ENCODE peak calls at places on chromosomes 3 and 15, in ten cellular contexts. One of them, this sample, is unnamed.

GRCh38 chr15:53746101-53746500 is 13.4 kb downstream of the WDR72 start:
- DNase-seq in SW 1271: no peak
- DNase-seq in NCI-H2081: no peak
- DNase-seq in fibroblast of the aortic adventitia: no peak
- DNase-seq in mesendoderm: no peak
- DNase-seq in BJ: no peak
- DNase-seq in putamen: no peak
- DNase-seq in tibial artery: no peak
- DNase-seq in hepatocyte: no peak
- DNase-seq in GM10248: no peak
- DNase-seq in this sample: no peak

GRCh38 chr3:5726618-5727017 is 539.1 kb downstream of the EDEM1 start:
- DNase-seq in putamen: no peak
- DNase-seq in NCI-H2081: no peak
- DNase-seq in tibial artery: no peak
- DNase-seq in BJ: no peak
- DNase-seq in SW 1271: no peak
- DNase-seq in fibroblast of the aortic adventitia: no peak
- DNase-seq in GM10248: no peak
- DNase-seq in mesendoderm: no peak
- DNase-seq in hepatocyte: no peak
- DNase-seq in this sample: no peak

GRCh38 chr15:63362196-63362595 is 19.4 kb downstream of the CA12 start:
- DNase-seq in mesendoderm: no peak
- DNase-seq in hepatocyte: no peak
- DNase-seq in NCI-H2081: no peak
- DNase-seq in GM10248: no peak
- DNase-seq in tibial artery: no peak
- DNase-seq in fibroblast of the aortic adventitia: peak; percentile 51
- DNase-seq in SW 1271: no peak
- DNase-seq in putamen: no peak
- DNase-seq in BJ: no peak
- DNase-seq in this sample: no peak

GRCh38 chr3:4971838-4972237 is 7.4 kb upstream of the BHLHE40 start:
- DNase-seq in SW 1271: no peak
- DNase-seq in mesendoderm: no peak
- DNase-seq in GM10248: no peak
- DNase-seq in putamen: no peak
- DNase-seq in hepatocyte: no peak
- DNase-seq in tibial artery: no peak
- DNase-seq in BJ: no peak
- DNase-seq in fibroblast of the aortic adventitia: no peak
- DNase-seq in NCI-H2081: no peak
- DNase-seq in this sample: no peak

GRCh38 chr3:50316657-50317242 is 5.8 kb downstream of the HYAL2 start:
- DNase-seq in fibroblast of the aortic adventitia: no peak
- DNase-seq in SW 1271: peak; percentile 22
- DNase-seq in BJ: no peak
- DNase-seq in NCI-H2081: no peak
- DNase-seq in GM10248: no peak
- DNase-seq in putamen: no peak
- DNase-seq in mesendoderm: peak; percentile 88
- DNase-seq in tibial artery: no peak
- DNase-seq in hepatocyte: peak; percentile 91
- DNase-seq in this sample: no peak

GRCh38 chr15:80310776-80311175 is 58.8 kb upstream of the CTXND1 start:
- DNase-seq in SW 1271: no peak
- DNase-seq in tibial artery: no peak
- DNase-seq in fibroblast of the aortic adventitia: no peak
- DNase-seq in GM10248: no peak
- DNase-seq in hepatocyte: no peak
- DNase-seq in NCI-H2081: no peak
- DNase-seq in BJ: no peak
- DNase-seq in putamen: no peak
- DNase-seq in mesendoderm: no peak
- DNase-seq in this sample: no peak

GRCh38 chr3:131586277-131586676 is 83.5 kb upstream of the MRPL3 start:
- DNase-seq in putamen: no peak
- DNase-seq in hepatocyte: no peak
- DNase-seq in fibroblast of the aortic adventitia: no peak
- DNase-seq in SW 1271: no peak
- DNase-seq in BJ: no peak
- DNase-seq in tibial artery: no peak
- DNase-seq in GM10248: no peak
- DNase-seq in mesendoderm: no peak
- DNase-seq in NCI-H2081: no peak
- DNase-seq in this sample: no peak

GRCh38 chr15:69957175-69957574 is 140.5 kb downstream of the TLE3 start:
- DNase-seq in NCI-H2081: no peak
- DNase-seq in mesendoderm: peak; percentile 55
- DNase-seq in BJ: no peak
- DNase-seq in SW 1271: no peak
- DNase-seq in hepatocyte: no peak
- DNase-seq in GM10248: no peak
- DNase-seq in fibroblast of the aortic adventitia: no peak
- DNase-seq in tibial artery: no peak
- DNase-seq in putamen: no peak
- DNase-seq in this sample: no peak

GRCh38 chr15:90871097-90871715 is 2.8 kb downstream of the FURIN start:
- DNase-seq in NCI-H2081: no peak
- DNase-seq in tibial artery: no peak
- DNase-seq in SW 1271: peak; percentile 58
- DNase-seq in mesendoderm: peak; percentile 72
- DNase-seq in fibroblast of the aortic adventitia: no peak
- DNase-seq in BJ: no peak
- DNase-seq in GM10248: peak; percentile 39
- DNase-seq in hepatocyte: peak; percentile 76
- DNase-seq in putamen: no peak
- DNase-seq in this sample: no peak

GRCh38 chr15:29852201-29852600 is 29.9 kb upstream of the TJP1 start:
- DNase-seq in hepatocyte: no peak
- DNase-seq in tibial artery: no peak
- DNase-seq in putamen: no peak
- DNase-seq in mesendoderm: no peak
- DNase-seq in fibroblast of the aortic adventitia: no peak
- DNase-seq in NCI-H2081: no peak
- DNase-seq in GM10248: no peak
- DNase-seq in SW 1271: no peak
- DNase-seq in BJ: no peak
- DNase-seq in this sample: no peak

GRCh38 chr15:41411031-41411430 is 5.9 kb upstream of the RTF1 start:
- DNase-seq in SW 1271: no peak
- DNase-seq in BJ: no peak
- DNase-seq in mesendoderm: no peak
- DNase-seq in hepatocyte: no peak
- DNase-seq in fibroblast of the aortic adventitia: no peak
- DNase-seq in NCI-H2081: no peak
- DNase-seq in putamen: no peak
- DNase-seq in GM10248: no peak
- DNase-seq in tibial artery: no peak
- DNase-seq in this sample: no peak

GRCh38 chr3:59212128-59212764 is 162.4 kb upstream of the CFAP20DC start:
- DNase-seq in SW 1271: peak; percentile 21
- DNase-seq in BJ: no peak
- DNase-seq in NCI-H2081: peak; percentile 10
- DNase-seq in tibial artery: no peak
- DNase-seq in hepatocyte: peak; percentile 67
- DNase-seq in putamen: peak; percentile 58
- DNase-seq in mesendoderm: peak; percentile 68
- DNase-seq in GM10248: peak; percentile 41
- DNase-seq in fibroblast of the aortic adventitia: peak; percentile 78
- DNase-seq in this sample: peak; percentile 19

GRCh38 chr3:38662544-38662943 is 13.1 kb upstream of the SCN5A start:
- DNase-seq in BJ: no peak
- DNase-seq in mesendoderm: peak; percentile 96
- DNase-seq in putamen: no peak
- DNase-seq in hepatocyte: peak; percentile 39
- DNase-seq in tibial artery: no peak
- DNase-seq in fibroblast of the aortic adventitia: peak; percentile 45
- DNase-seq in SW 1271: peak; percentile 67
- DNase-seq in NCI-H2081: no peak
- DNase-seq in GM10248: no peak
- DNase-seq in this sample: no peak

GRCh38 chr3:16064660-16065414 is 109.6 kb upstream of the GALNT15 start:
- DNase-seq in hepatocyte: peak; percentile 59
- DNase-seq in mesendoderm: no peak
- DNase-seq in SW 1271: peak; percentile 24
- DNase-seq in tibial artery: peak; percentile 93
- DNase-seq in BJ: no peak
- DNase-seq in NCI-H2081: no peak
- DNase-seq in GM10248: no peak
- DNase-seq in putamen: peak; percentile 91
- DNase-seq in fibroblast of the aortic adventitia: peak; percentile 97
- DNase-seq in this sample: no peak

GRCh38 chr3:30611613-30612421 is 5.4 kb downstream of the TGFBR2 start:
- DNase-seq in tibial artery: no peak
- DNase-seq in BJ: no peak
- DNase-seq in NCI-H2081: no peak
- DNase-seq in putamen: no peak
- DNase-seq in GM10248: no peak
- DNase-seq in fibroblast of the aortic adventitia: peak; percentile 55
- DNase-seq in hepatocyte: no peak
- DNase-seq in mesendoderm: peak; percentile 47
- DNase-seq in SW 1271: peak; percentile 81
- DNase-seq in this sample: no peak

GRCh38 chr15:28274635-28275034 is 47.3 kb downstream of the HERC2 start:
- DNase-seq in SW 1271: no peak
- DNase-seq in mesendoderm: no peak
- DNase-seq in BJ: no peak
- DNase-seq in putamen: no peak
- DNase-seq in hepatocyte: no peak
- DNase-seq in GM10248: no peak
- DNase-seq in tibial artery: no peak
- DNase-seq in fibroblast of the aortic adventitia: no peak
- DNase-seq in NCI-H2081: no peak
- DNase-seq in this sample: no peak

GRCh38 chr15:39710681-39711080 is 72.0 kb downstream of the FSIP1 start:
- DNase-seq in mesendoderm: no peak
- DNase-seq in NCI-H2081: no peak
- DNase-seq in hepatocyte: no peak
- DNase-seq in GM10248: no peak
- DNase-seq in fibroblast of the aortic adventitia: peak; percentile 75
- DNase-seq in BJ: no peak
- DNase-seq in SW 1271: no peak
- DNase-seq in putamen: no peak
- DNase-seq in tibial artery: no peak
- DNase-seq in this sample: no peak

GRCh38 chr15:48890375-48890972 is 12.5 kb downstream of the EID1 start:
- DNase-seq in GM10248: no peak
- DNase-seq in BJ: no peak
- DNase-seq in mesendoderm: no peak
- DNase-seq in tibial artery: no peak
- DNase-seq in putamen: no peak
- DNase-seq in hepatocyte: no peak
- DNase-seq in NCI-H2081: no peak
- DNase-seq in fibroblast of the aortic adventitia: no peak
- DNase-seq in SW 1271: no peak
- DNase-seq in this sample: no peak